ENCODE peak calls at places on chromosomes 4 and X, in ten cellular contexts. B is GM04504; M is caudate nucleus; E is astrocyte; V is pancreas; U is nucleus accumbens; X is HCEC 1CT; H is T-helper 17 cell; J is activated CD4-positive, alpha-beta T cell treated with anti-CD3 and anti-CD28 coated beads, Interleukin-2, amount 50 U/mL, for 1 hour; Q is activated naive CD4-positive, alpha-beta T cell. I is an unnamed sample.

GRCh38 chrX:41468647-41469323 is 21.6 kb downstream of the NYX start:
- DNase-seq in B (no peak), M (no peak), E (peak; percentile 19), V (peak; percentile 21), U (no peak), X (peak; percentile 50), H (no peak), J (no peak), Q (no peak), I (no peak)

GRCh38 chrX:13661735-13662536 is 9.0 kb downstream of the TCEANC start:
- DNase-seq in B (no peak), M (no peak), E (no peak), V (no peak), U (no peak), X (no peak), H (no peak), J (no peak), Q (no peak), I (no peak)

GRCh38 chr4:122658377-122658776 is 37.5 kb upstream of the IL21 start:
- DNase-seq in B (no peak), M (no peak), E (no peak), V (no peak), U (no peak), X (no peak), H (no peak), J (no peak), Q (no peak), I (no peak)

GRCh38 chrX:10579018-10579752 is 41.2 kb downstream of the MID1 start:
- DNase-seq in B (no peak), M (no peak), E (peak; percentile 80), V (no peak), U (no peak), X (peak; percentile 65), H (no peak), J (no peak), Q (no peak), I (no peak)

GRCh38 chrX:110000000-110000399 is 2.9 kb upstream of the TMEM164 start:
- DNase-seq in B (no peak), M (no peak), E (no peak), V (no peak), U (no peak), X (no peak), H (no peak), J (no peak), Q (no peak), I (no peak)

GRCh38 chr4:1604181-1604705 is 79.9 kb downstream of the FAM53A start:
- DNase-seq in B (no peak), M (no peak), E (peak; percentile 10), V (peak; percentile 44), U (no peak), X (no peak), H (no peak), J (no peak), Q (no peak), I (peak; percentile 30)

GRCh38 chrX:51860679-51861078 is 32.7 kb upstream of the MAGED1 start:
- DNase-seq in B (no peak), M (no peak), E (peak; percentile 40), V (no peak), U (no peak), X (no peak), H (no peak), J (no peak), Q (no peak), I (no peak)

GRCh38 chrX:40127052-40127451 is 29.3 kb upstream of the BCOR start:
- DNase-seq in B (no peak), M (no peak), E (no peak), V (no peak), U (no peak), X (no peak), H (no peak), J (no peak), Q (no peak), I (no peak)

GRCh38 chrX:44747317-44747716 is 96.5 kb upstream of the DUSP21 start:
- DNase-seq in B (no peak), M (no peak), E (no peak), V (no peak), U (no peak), X (no peak), H (no peak), J (no peak), Q (no peak), I (no peak)

GRCh38 chrX:136028383-136028984 is 43.2 kb downstream of the SLC9A6 start:
- DNase-seq in B (no peak), M (no peak), E (peak; percentile 50), V (no peak), U (no peak), X (peak; percentile 39), H (no peak), J (no peak), Q (no peak), I (no peak)

GRCh38 chr4:16268290-16268689 is 42.0 kb upstream of the TAPT1 start:
- DNase-seq in B (no peak), M (no peak), E (no peak), V (no peak), U (no peak), X (no peak), H (no peak), J (no peak), Q (no peak), I (no peak)

GRCh38 chr4:2484993-2485392 is 16.1 kb downstream of the RNF4 start:
- DNase-seq in B (no peak), M (peak; percentile 27), E (no peak), V (no peak), U (peak; percentile 24), X (no peak), H (peak; percentile 38), J (peak; percentile 62), Q (peak; percentile 42), I (peak; percentile 92)

GRCh38 chr4:140302151-140302859 is 71.1 kb upstream of the SCOC start:
- DNase-seq in B (no peak), M (no peak), E (no peak), V (no peak), U (no peak), X (no peak), H (no peak), J (no peak), Q (no peak), I (no peak)

GRCh38 chr4:176939445-176939844 is 146.7 kb upstream of the VEGFC start:
- DNase-seq in B (no peak), M (no peak), E (peak; percentile 78), V (no peak), U (no peak), X (peak; percentile 56), H (no peak), J (no peak), Q (no peak), I (no peak)

GRCh38 chrX:98627645-98628044 is 1743.9 kb downstream of the RPA4 start:
- DNase-seq in B (no peak), M (no peak), E (no peak), V (no peak), U (no peak), X (no peak), H (no peak), J (no peak), Q (no peak), I (no peak)

GRCh38 chr4:4627906-4628305 is 86.1 kb upstream of the STX18 start:
- DNase-seq in B (no peak), M (no peak), E (no peak), V (no peak), U (no peak), X (no peak), H (no peak), J (no peak), Q (no peak), I (no peak)

GRCh38 chrX:47198026-47198686 is 4.5 kb downstream of the UBA1 start:
- DNase-seq in B (no peak), M (no peak), E (peak; percentile 61), V (no peak), U (no peak), X (no peak), H (no peak), J (no peak), Q (no peak), I (no peak)

GRCh38 chr4:107838138-107838618 is 13.4 kb downstream of the SGMS2 start:
- DNase-seq in B (peak; percentile 17), M (no peak), E (no peak), V (no peak), U (no peak), X (peak; percentile 49), H (no peak), J (no peak), Q (no peak), I (no peak)

GRCh38 chrX:41971346-41971745 is 48.0 kb upstream of the CASK start:
- DNase-seq in B (no peak), M (no peak), E (no peak), V (no peak), U (no peak), X (no peak), H (no peak), J (no peak), Q (no peak), I (no peak)

GRCh38 chrX:12421918-12422317 is 283.6 kb downstream of the FRMPD4 start:
- DNase-seq in B (no peak), M (no peak), E (peak; percentile 12), V (no peak), U (no peak), X (peak; percentile 34), H (no peak), J (no peak), Q (no peak), I (no peak)

GRCh38 chrX:63613531-63614028 is 171.4 kb downstream of the ARHGEF9 start:
- DNase-seq in B (no peak), M (no peak), E (no peak), V (no peak), U (no peak), X (no peak), H (no peak), J (no peak), Q (no peak), I (no peak)

GRCh38 chr4:141636771-141637460 is 533 bp downstream of the IL15 start:
- DNase-seq in B (peak; percentile 43), M (peak; percentile 5), E (peak; percentile 58), V (peak; percentile 79), U (no peak), X (peak; percentile 54), H (peak; percentile 5), J (peak; percentile 12), Q (no peak), I (peak; percentile 69)

GRCh38 chr4:112898357-112899141 is 150.9 kb upstream of the ANK2 start:
- DNase-seq in B (no peak), M (no peak), E (no peak), V (no peak), U (no peak), X (no peak), H (no peak), J (no peak), Q (no peak), I (no peak)

GRCh38 chr4:130056286-130056685 is 960.3 kb downstream of the C4orf33 start:
- DNase-seq in B (no peak), M (no peak), E (no peak), V (no peak), U (no peak), X (no peak), H (no peak), J (no peak), Q (no peak), I (no peak)

GRCh38 chr4:138834029-138834428 is 181.6 kb upstream of the NOCT start:
- DNase-seq in B (no peak), M (no peak), E (no peak), V (no peak), U (no peak), X (no peak), H (no peak), J (no peak), Q (no peak), I (no peak)

GRCh38 chrX:17535229-17535628 is 160.2 kb downstream of the NHS start:
- DNase-seq in B (no peak), M (no peak), E (no peak), V (peak; percentile 63), U (no peak), X (peak; percentile 13), H (no peak), J (peak; percentile 6), Q (peak; percentile 0), I (no peak)

GRCh38 chrX:67673741-67674274 is 130.0 kb downstream of the AR start:
- DNase-seq in B (no peak), M (no peak), E (no peak), V (no peak), U (no peak), X (no peak), H (no peak), J (no peak), Q (no peak), I (no peak)

GRCh38 chrX:154603438-154604430 is 15.3 kb downstream of the CTAG1B start:
- DNase-seq in B (no peak), M (no peak), E (peak; percentile 72), V (no peak), U (no peak), X (peak; percentile 62), H (no peak), J (no peak), Q (no peak), I (no peak)